ENCODE peak calls at places on chromosomes 2 and 18, in four cellular contexts. C is stimulated activated CD4-positive, alpha-beta T cell treated with anti-CD3 and anti-CD28 coated beads, TNF-alpha, amount 100 ng/mL, for 1 hour; Y is NCI-H2081; H is iris pigment epithelial cell. P is an unnamed sample.
A peak's percentile ranks its signal among the peaks of the same experiment; 100 is the strongest.

GRCh38 chr2:237693281-237694039 is 66.1 kb downstream of the LRRFIP1 start:
- DNase-seq in C (no peak), Y (no peak), H (peak; percentile 79), P (no peak)

GRCh38 chr2:69715964-69716363 is 26.0 kb upstream of the ANXA4 start:
- DNase-seq in C (no peak), Y (no peak), H (peak; percentile 82), P (no peak)

GRCh38 chr2:152525277-152525838 is 190.4 kb downstream of the FMNL2 start:
- DNase-seq in C (no peak), Y (no peak), H (peak; percentile 70), P (no peak)

GRCh38 chr2:109128466-109129355 is at the start of gene SH3RF3:
- DNase-seq in C (no peak), Y (peak; percentile 22), H (peak; percentile 58), P (peak; percentile 26)

GRCh38 chr2:229852565-229852964 is 69.2 kb downstream of the TRIP12 start:
- DNase-seq in C (peak; percentile 19), Y (no peak), H (peak; percentile 91), P (peak; percentile 56)

GRCh38 chr2:101644842-101645383 is 52.6 kb upstream of the MAP4K4 start:
- DNase-seq in C (no peak), Y (no peak), H (no peak), P (no peak)

GRCh38 chr2:71821856-71822255 is 325.8 kb downstream of the CYP26B1 start:
- DNase-seq in C (no peak), Y (no peak), H (peak; percentile 24), P (no peak)

GRCh38 chr2:156037472-156037871 is 295.0 kb downstream of the NR4A2 start:
- DNase-seq in C (no peak), Y (no peak), H (no peak), P (no peak)

GRCh38 chr18:9403795-9404564 is 69.4 kb downstream of the TWSG1 start:
- DNase-seq in C (no peak), Y (no peak), H (no peak), P (no peak)

GRCh38 chr2:121944072-121944829 is 188.8 kb downstream of the TSN start:
- DNase-seq in C (no peak), Y (no peak), H (peak; percentile 61), P (no peak)

GRCh38 chr2:208608436-208608835 is 201.8 kb downstream of the PTH2R start:
- DNase-seq in C (no peak), Y (no peak), H (no peak), P (no peak)

GRCh38 chr2:232988444-232988843 is 24.6 kb downstream of the NGEF start:
- DNase-seq in C (no peak), Y (no peak), H (peak; percentile 95), P (no peak)

GRCh38 chr2:179569834-179570233 is 291.6 kb downstream of the ZNF385B start:
- DNase-seq in C (no peak), Y (no peak), H (peak; percentile 83), P (no peak)

GRCh38 chr2:36675579-36675978 is 20.9 kb upstream of the VIT start:
- DNase-seq in C (no peak), Y (no peak), H (no peak), P (no peak)

GRCh38 chr2:71156531-71156930 is 26.1 kb downstream of the MPHOSPH10 start:
- DNase-seq in C (no peak), Y (peak; percentile 26), H (peak; percentile 24), P (no peak)

GRCh38 chr2:65231892-65232477 is 4.4 kb downstream of the ACTR2 start:
- DNase-seq in C (no peak), Y (no peak), H (peak; percentile 90), P (no peak)

GRCh38 chr2:156470975-156471583 is 34.9 kb downstream of the GPD2 start:
- DNase-seq in C (no peak), Y (no peak), H (no peak), P (no peak)

GRCh38 chr2:70125498-70125898 is 38.2 kb downstream of the PCBP1 start:
- DNase-seq in C (no peak), Y (no peak), H (no peak), P (no peak)

GRCh38 chr2:105397025-105397722 is 1.7 kb downstream of the FHL2 start:
- DNase-seq in C (no peak), Y (no peak), H (no peak), P (no peak)

P was measured in activated CD8-positive, alpha-beta memory T cell treated with anti-CD3 and anti-CD28 coated beads, Interleukin-2, amount 50 U/mL, for 4 hours.